ENCODE peak calls at places on chromosomes 7 and 10, in nine cellular contexts. I is pancreas, E is sigmoid colon, N is endodermal cell, F is upper lobe of right lung, Y is A549, K is gastrocnemius medialis, U is H9, X is psoas muscle. Q is an unnamed sample.

GRCh38 chr7:100367251-100367620 is 6.1 kb upstream of the PILRA start:
- DNase-seq in I (no peak), E (no peak), N (no peak), F (peak; percentile 30), Y (no peak), K (no peak), U (no peak), X (peak; percentile 35), Q (no peak)

GRCh38 chr7:118836933-118837332 is 612.4 kb downstream of the ANKRD7 start:
- DNase-seq in I (no peak), E (no peak), N (no peak), F (no peak), Y (no peak), K (no peak), U (no peak), X (no peak), Q (no peak)

GRCh38 chr10:85826377-85826776 is 540.2 kb downstream of the GRID1 start:
- DNase-seq in I (no peak), E (no peak), N (no peak), F (no peak), Y (no peak), K (no peak), U (no peak), X (no peak), Q (no peak)

GRCh38 chr10:88879754-88880286 is at the start of gene STAMBPL1:
- DNase-seq in I (no peak), E (peak; percentile 78), N (no peak), F (no peak), Y (peak; percentile 56), K (peak; percentile 16), U (no peak), X (peak; percentile 72), Q (no peak)

GRCh38 chr7:112752576-112752975 is 37.6 kb downstream of the TMEM168 start:
- DNase-seq in I (no peak), E (no peak), N (no peak), F (no peak), Y (no peak), K (no peak), U (no peak), X (no peak), Q (no peak)

GRCh38 chr10:32073676-32074075 is 17.5 kb upstream of the KIF5B start:
- DNase-seq in I (no peak), E (no peak), N (no peak), F (no peak), Y (no peak), K (no peak), U (no peak), X (no peak), Q (no peak)

GRCh38 chr7:116341222-116341907 is 131.0 kb downstream of the TES start:
- DNase-seq in I (no peak), E (no peak), N (no peak), F (no peak), Y (no peak), K (no peak), U (no peak), X (no peak), Q (no peak)

GRCh38 chr7:31710171-31710570 is 23.2 kb downstream of the PPP1R17 start:
- DNase-seq in I (no peak), E (no peak), N (peak; percentile 66), F (no peak), Y (no peak), K (no peak), U (peak; percentile 43), X (no peak), Q (no peak)

GRCh38 chr7:2750054-2750453 is 62.1 kb downstream of the AMZ1 start:
- DNase-seq in I (no peak), E (no peak), N (no peak), F (no peak), Y (no peak), K (no peak), U (no peak), X (no peak), Q (no peak)

GRCh38 chr7:27071622-27072390 is 24.0 kb downstream of the HOXA1 start:
- DNase-seq in I (no peak), E (no peak), N (no peak), F (no peak), Y (no peak), K (no peak), U (no peak), X (no peak), Q (no peak)

GRCh38 chr10:80191589-80192270 is 13.6 kb downstream of the ANXA11 start:
- DNase-seq in I (peak; percentile 91), E (no peak), N (no peak), F (no peak), Y (no peak), K (peak; percentile 84), U (no peak), X (no peak), Q (no peak)

GRCh38 chr10:46522295-46523118 is 34.0 kb downstream of the GPRIN2 start:
- DNase-seq in I (no peak), E (peak; percentile 51), N (peak; percentile 42), F (no peak), Y (no peak), K (peak; percentile 2), U (no peak), X (peak; percentile 44), Q (no peak)

GRCh38 chr10:22135591-22135990 is 82.2 kb downstream of the EBLN1 start:
- DNase-seq in I (no peak), E (no peak), N (no peak), F (no peak), Y (no peak), K (no peak), U (no peak), X (no peak), Q (no peak)
- H3K27ac ChIP-seq in I (no peak overlapping the region), E (no peak overlapping the region), N (no peak overlapping the region), F (no peak overlapping the region), Y (no peak overlapping the region), K (no peak overlapping the region), U (no peak overlapping the region), X (no peak overlapping the region), Q (no peak overlapping the region)

GRCh38 chr7:135162382-135163001 is 8.0 kb downstream of the CYREN start:
- DNase-seq in I (no peak), E (no peak), N (no peak), F (no peak), Y (no peak), K (no peak), U (no peak), X (no peak), Q (no peak)

GRCh38 chr7:135165862-135166261 is 4.6 kb downstream of the CYREN start:
- DNase-seq in I (no peak), E (no peak), N (no peak), F (no peak), Y (no peak), K (no peak), U (no peak), X (no peak), Q (no peak)

GRCh38 chr7:135161669-135162068 is 8.8 kb downstream of the CYREN start:
- DNase-seq in I (no peak), E (no peak), N (no peak), F (no peak), Y (no peak), K (no peak), U (no peak), X (no peak), Q (no peak)

GRCh38 chr7:135166338-135166989 is 4.0 kb downstream of the CYREN start:
- DNase-seq in I (peak; percentile 9), E (no peak), N (no peak), F (no peak), Y (no peak), K (no peak), U (no peak), X (no peak), Q (no peak)

DNA sequence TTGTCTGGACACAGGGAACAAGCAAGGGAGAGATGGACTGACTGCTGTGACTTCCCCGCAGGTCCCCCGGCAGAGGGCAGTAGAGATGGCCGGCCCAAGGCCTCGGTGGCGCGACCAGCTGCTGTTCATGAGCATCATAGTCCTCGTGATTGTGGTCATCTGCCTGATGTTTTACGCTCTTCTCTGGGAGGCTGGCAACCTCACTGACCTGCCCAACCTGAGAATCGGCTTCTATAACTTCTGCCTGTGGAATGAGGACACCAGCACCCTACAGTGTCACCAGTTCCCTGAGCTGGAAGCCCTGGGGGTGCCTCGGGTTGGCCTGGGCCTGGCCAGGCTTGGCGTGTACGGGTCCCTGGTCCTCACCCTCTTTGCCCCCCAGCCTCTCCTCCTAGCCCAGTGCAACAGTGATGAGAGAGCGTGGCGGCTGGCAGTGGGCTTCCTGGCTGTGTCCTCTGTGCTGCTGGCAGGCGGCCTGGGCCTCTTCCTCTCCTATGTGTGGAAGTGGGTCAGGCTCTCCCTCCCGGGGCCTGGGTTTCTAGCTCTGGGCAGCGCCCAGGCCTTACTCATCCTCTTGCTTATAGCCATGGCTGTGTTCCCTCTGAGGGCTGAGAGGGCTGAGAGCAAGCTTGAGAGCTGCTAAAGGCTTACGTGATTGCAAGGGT is 6.0 kb downstream of the CYREN start:
- DNase-seq in I (peak; percentile 35), E (no peak), N (no peak), F (no peak), Y (no peak), K (peak; percentile 92), U (peak; percentile 18), X (peak; percentile 93), Q (no peak)
- TF ChIP-seq CTCF in I (no peak), E (no peak), N (peak; percentile 45), F (no peak), Y (peak; percentile 32), K (peak; percentile 79), U (peak; percentile 26), X (peak; percentile 80), Q (no peak)

DNA sequence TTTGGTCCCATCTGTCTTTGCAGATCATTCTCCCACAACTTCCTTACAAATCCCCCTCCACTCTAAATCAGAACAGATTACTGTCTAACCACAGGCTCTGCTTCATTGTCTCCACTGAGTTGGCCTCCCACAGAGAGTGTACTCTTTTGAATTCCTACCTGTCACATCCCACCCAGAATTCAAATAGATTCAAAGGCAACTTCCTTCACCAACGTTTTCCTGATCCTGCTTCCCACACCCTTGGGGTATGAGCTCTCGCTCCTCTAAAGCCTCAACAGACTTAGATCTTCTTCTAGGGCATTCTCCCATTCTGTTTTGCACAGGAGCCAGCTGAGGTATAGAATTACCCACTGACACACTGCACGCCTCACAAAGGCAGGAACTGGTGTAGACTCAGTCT is 197.8 kb upstream of the CDCA7L start:
- DNase-seq in I (no peak), E (no peak), N (no peak), F (no peak), Y (no peak), K (no peak), U (no peak), X (no peak), Q (no peak)
- H3K27ac ChIP-seq in I (no peak overlapping the region), E (no peak overlapping the region), N (no peak overlapping the region), F (no peak overlapping the region), Y (no peak overlapping the region), K (no peak overlapping the region), U (no peak overlapping the region), X (no peak overlapping the region), Q (no peak overlapping the region)

DNA sequence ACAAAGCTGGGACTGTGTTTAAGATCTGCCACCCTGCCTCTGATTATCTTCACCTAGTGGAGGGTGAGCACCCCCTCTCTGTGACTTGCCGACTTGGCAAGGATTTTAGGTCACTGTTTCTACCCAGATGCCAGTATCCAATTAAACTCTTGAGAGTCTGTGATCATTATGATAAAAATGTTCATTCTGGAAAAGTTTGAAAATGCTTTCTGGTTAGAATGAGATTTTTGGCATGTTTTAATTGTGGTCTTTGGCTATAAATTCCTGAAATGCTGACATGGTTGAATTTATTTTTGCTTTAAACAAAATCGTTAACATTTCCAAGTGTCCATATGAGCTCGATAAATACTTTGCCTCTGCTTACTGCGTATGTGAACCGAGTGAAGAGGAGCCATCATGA is 221.4 kb downstream of the BICC1 start:
- DNase-seq in I (no peak), E (no peak), N (no peak), F (no peak), Y (no peak), K (no peak), U (no peak), X (no peak), Q (peak; percentile 11)
- TF ChIP-seq CTCF in I (no peak), E (no peak), N (no peak), F (no peak), Y (no peak), K (no peak), U (peak; percentile 20), X (no peak), Q (no peak)

GRCh38 chr10:118871244-118871865 is 116.6 kb upstream of the CACUL1 start:
- DNase-seq in I (no peak), E (no peak), N (no peak), F (no peak), Y (no peak), K (no peak), U (no peak), X (no peak), Q (no peak)
- H3K27ac ChIP-seq in I (no peak overlapping the region), E (no peak overlapping the region), N (no peak overlapping the region), F (no peak overlapping the region), Y (peak overlapping the region; percentile 59), K (no peak overlapping the region), U (no peak overlapping the region), X (no peak overlapping the region), Q (no peak overlapping the region)

Q was measured in AG04450.